ENCODE peak calls at places on chromosome 13, in ten cellular contexts. U is myocyte; O is stimulated activated CD8-positive, alpha-beta memory T cell treated with anti-CD3 and anti-CD28 coated beads, Interleukin-4, amount 100 ng/mL, for 4 hours; V is Karpas-422; Y is CD4-positive, alpha-beta T cell; R is stimulated activated CD4-positive, alpha-beta T cell treated with anti-CD3 and anti-CD28 coated beads, Interleukin-2, amount 100 ng/mL, for 48 hours; A is hepatocyte; H is mammary epithelial cell; K is T-helper 17 cell; P is GM12892. L is an unnamed sample.
A peak's percentile ranks its signal among the peaks of the same experiment; 100 is the strongest.

GRCh38 chr13:24688901-24689300 is 8.7 kb downstream of the ATP12A start:
- DNase-seq in U (no peak), O (no peak), V (no peak), Y (no peak), R (no peak), A (no peak), H (no peak), K (no peak), P (no peak), L (no peak)

GRCh38 chr13:109206616-109207015 is 577.2 kb downstream of the MYO16 start:
- DNase-seq in U (no peak), O (no peak), V (no peak), Y (no peak), R (no peak), A (no peak), H (no peak), K (no peak), P (no peak), L (no peak)

GRCh38 chr13:112741835-112742570 is 52.2 kb downstream of the ATP11A start:
- DNase-seq in U (no peak), O (no peak), V (no peak), Y (no peak), R (no peak), A (no peak), H (no peak), K (no peak), P (no peak), L (no peak)

GRCh38 chr13:22848539-22849052 is 332.2 kb upstream of the SGCG start:
- DNase-seq in U (no peak), O (no peak), V (no peak), Y (no peak), R (no peak), A (peak; percentile 14), H (no peak), K (no peak), P (no peak), L (no peak)

GRCh38 chr13:40152145-40152544 is 496.7 kb downstream of the COG6 start:
- DNase-seq in U (peak; percentile 60), O (no peak), V (no peak), Y (no peak), R (no peak), A (no peak), H (peak; percentile 83), K (no peak), P (no peak), L (peak; percentile 8)

GRCh38 chr13:27481766-27482165 is 31.4 kb upstream of the MTIF3 start:
- DNase-seq in U (no peak), O (no peak), V (peak; percentile 55), Y (no peak), R (peak; percentile 45), A (peak; percentile 70), H (peak; percentile 41), K (no peak), P (no peak), L (peak; percentile 19)

GRCh38 chr13:35598790-35599369 is 122.4 kb upstream of the MAB21L1 start:
- DNase-seq in U (peak; percentile 10), O (no peak), V (no peak), Y (no peak), R (no peak), A (no peak), H (no peak), K (no peak), P (no peak), L (no peak)

GRCh38 chr13:43071824-43072223 is 48.4 kb downstream of the DNAJC15 start:
- DNase-seq in U (no peak), O (no peak), V (no peak), Y (no peak), R (no peak), A (no peak), H (no peak), K (no peak), P (no peak), L (no peak)

GRCh38 chr13:20512042-20512683 is 13.5 kb downstream of the CRYL1 start:
- DNase-seq in U (no peak), O (no peak), V (no peak), Y (no peak), R (no peak), A (no peak), H (no peak), K (no peak), P (no peak), L (no peak)

GRCh38 chr13:94595006-94595942 is 678 bp downstream of the TGDS start:
- DNase-seq in U (peak; percentile 26), O (no peak), V (peak; percentile 73), Y (peak; percentile 7), R (no peak), A (peak; percentile 34), H (peak; percentile 30), K (no peak), P (peak; percentile 17), L (peak; percentile 11)

GRCh38 chr13:58598241-58598640 is 966.7 kb downstream of the PCDH17 start:
- DNase-seq in U (no peak), O (no peak), V (no peak), Y (no peak), R (no peak), A (no peak), H (no peak), K (no peak), P (no peak), L (no peak)

GRCh38 chr13:20536992-20537391 is 11.3 kb upstream of the CRYL1 start:
- DNase-seq in U (no peak), O (no peak), V (no peak), Y (no peak), R (no peak), A (no peak), H (no peak), K (no peak), P (no peak), L (no peak)

GRCh38 chr13:29369060-29369743 is 226.3 kb downstream of the SLC7A1 start:
- DNase-seq in U (peak; percentile 44), O (no peak), V (peak; percentile 81), Y (no peak), R (no peak), A (peak; percentile 72), H (peak; percentile 25), K (no peak), P (no peak), L (peak; percentile 35)

GRCh38 chr13:99895428-99895998 is 76.1 kb downstream of the ZIC5 start:
- DNase-seq in U (no peak), O (no peak), V (no peak), Y (no peak), R (no peak), A (no peak), H (no peak), K (no peak), P (no peak), L (no peak)

GRCh38 chr13:109989155-109989554 is 202.8 kb upstream of the IRS2 start:
- DNase-seq in U (no peak), O (no peak), V (no peak), Y (no peak), R (no peak), A (no peak), H (no peak), K (no peak), P (no peak), L (no peak)

GRCh38 chr13:106299616-106300015 is 235.8 kb downstream of the EFNB2 start:
- DNase-seq in U (peak; percentile 4), O (no peak), V (no peak), Y (no peak), R (no peak), A (no peak), H (no peak), K (no peak), P (no peak), L (no peak)

GRCh38 chr13:25046985-25047660 is 48.8 kb upstream of the PABPC3 start:
- DNase-seq in U (peak; percentile 9), O (no peak), V (no peak), Y (no peak), R (no peak), A (peak; percentile 43), H (peak; percentile 26), K (no peak), P (no peak), L (no peak)

GRCh38 chr13:27176772-27177171 is 5.2 kb upstream of the USP12 start:
- DNase-seq in U (no peak), O (no peak), V (no peak), Y (no peak), R (no peak), A (no peak), H (no peak), K (no peak), P (no peak), L (no peak)

GRCh38 chr13:47437411-47437810 is 540.6 kb upstream of the HTR2A start:
- DNase-seq in U (no peak), O (no peak), V (no peak), Y (no peak), R (no peak), A (no peak), H (no peak), K (no peak), P (no peak), L (no peak)

GRCh38 chr13:59883885-59884284 is 279.8 kb downstream of the DIAPH3 start:
- DNase-seq in U (no peak), O (no peak), V (no peak), Y (no peak), R (no peak), A (no peak), H (no peak), K (no peak), P (no peak), L (no peak)

GRCh38 chr13:112638157-112638750 is 50.3 kb upstream of the TUBGCP3 start:
- DNase-seq in U (no peak), O (no peak), V (no peak), Y (no peak), R (no peak), A (no peak), H (no peak), K (no peak), P (no peak), L (no peak)

GRCh38 chr13:36665630-36666029 is 8.2 kb upstream of the SERTM1 start:
- DNase-seq in U (no peak), O (no peak), V (peak; percentile 20), Y (no peak), R (no peak), A (no peak), H (no peak), K (no peak), P (no peak), L (no peak)

GRCh38 chr13:46179576-46180368 is 2.2 kb downstream of the LCP1 start:
- DNase-seq in U (no peak), O (peak; percentile 60), V (peak; percentile 81), Y (peak; percentile 73), R (peak; percentile 65), A (no peak), H (no peak), K (peak; percentile 54), P (no peak), L (no peak)

GRCh38 chr13:72875233-72875632 is 93.3 kb downstream of the PIBF1 start:
- DNase-seq in U (no peak), O (no peak), V (no peak), Y (no peak), R (no peak), A (no peak), H (no peak), K (no peak), P (no peak), L (no peak)

GRCh38 chr13:76225815-76226489 is 589.8 kb downstream of the LMO7 start:
- DNase-seq in U (peak; percentile 98), O (no peak), V (no peak), Y (no peak), R (no peak), A (peak; percentile 9), H (no peak), K (no peak), P (no peak), L (no peak)

GRCh38 chr13:47858678-47859050 is 142.4 kb downstream of the SUCLA2 start:
- DNase-seq in U (no peak), O (no peak), V (no peak), Y (no peak), R (no peak), A (peak; percentile 13), H (peak; percentile 78), K (no peak), P (no peak), L (no peak)

GRCh38 chr13:48979892-48980291 is 4.2 kb downstream of the FNDC3A start:
- DNase-seq in U (no peak), O (no peak), V (peak; percentile 85), Y (no peak), R (no peak), A (no peak), H (no peak), K (no peak), P (no peak), L (no peak)

GRCh38 chr13:72194531-72194930 is 327.5 kb upstream of the DACH1 start:
- DNase-seq in U (no peak), O (no peak), V (no peak), Y (no peak), R (no peak), A (peak; percentile 18), H (peak; percentile 52), K (no peak), P (no peak), L (no peak)